ENCODE peak calls at places on chromosomes 12 and 14, in nine cellular contexts. E is fibroblast of the aortic adventitia, D is tibial artery, Z is A673, K is fibroblast of mammary gland, V is heart right ventricle, G is lung, P is cardiac muscle cell, Y is BJ. I is an unnamed sample.

GRCh38 chr12:53324113-53324778 is 2.8 kb upstream of the AAAS start:
- DNase-seq in E (no peak), D (no peak), K (no peak), Y (no peak), P (no peak), V (no peak), Z (peak), G (peak), I (no peak)

GRCh38 chr14:33564774-33565630 is 385.9 kb downstream of the EGLN3 start:
- DNase-seq in K (peak), V (no peak), D (no peak), E (peak), Y (no peak), G (no peak), P (peak), Z (peak), I (peak)

GRCh38 chr14:32010561-32011188 is 66.4 kb upstream of the ARHGAP5 start:
- DNase-seq in V (no peak), G (no peak), Z (no peak), D (no peak), K (peak), P (peak), E (peak), Y (peak), I (no peak)

GRCh38 chr12:124869011-124869665 is 5.5 kb upstream of the SCARB1 start:
- DNase-seq in E (no peak), V (no peak), Y (no peak), Z (no peak), K (no peak), G (no peak), P (no peak), D (peak), I (no peak)

GRCh38 chr14:83974647-83975163 is 1555.2 kb upstream of the FLRT2 start:
- DNase-seq in K (no peak), D (no peak), G (no peak), V (no peak), Z (no peak), Y (no peak), P (no peak), E (no peak), I (no peak)

GRCh38 chr12:127588224-127588623 is 678.7 kb upstream of the TMEM132C start:
- DNase-seq in Y (peak), Z (peak), K (peak), E (peak), D (peak), G (no peak), P (peak), V (no peak), I (no peak)

GRCh38 chr12:38761636-38762342 is 143.6 kb downstream of the CPNE8 start:
- DNase-seq in G (no peak), D (no peak), V (no peak), P (no peak), E (no peak), K (no peak), Z (no peak), Y (no peak), I (no peak)

GRCh38 chr12:53695148-53696138 is 19.6 kb upstream of the ATP5MC2 start:
- DNase-seq in Z (peak), G (no peak), V (no peak), P (peak), E (peak), D (no peak), Y (no peak), K (peak), I (no peak)

GRCh38 chr14:75293920-75294648 is 15.5 kb downstream of the FOS start:
- DNase-seq in G (peak), E (peak), Y (peak), P (peak), Z (peak), V (peak), D (peak), K (peak), I (peak)

GRCh38 chr12:76777765-76778216 is 13.9 kb downstream of the ZDHHC17 start:
- DNase-seq in Y (no peak), V (no peak), P (no peak), Z (no peak), E (no peak), D (no peak), K (no peak), G (no peak), I (no peak)

GRCh38 chr12:3364226-3364625 is 126.8 kb upstream of the PRMT8 start:
- DNase-seq in K (no peak), G (no peak), D (no peak), P (no peak), Y (no peak), E (no peak), Z (no peak), V (no peak), I (no peak)

GRCh38 chr14:50012644-50013043 is 103.7 kb downstream of the VCPKMT start:
- DNase-seq in Y (no peak), K (peak), E (peak), V (no peak), P (no peak), D (no peak), G (no peak), Z (no peak), I (no peak)

GRCh38 chr14:92462568-92462967 is 51.0 kb upstream of the RIN3 start:
- DNase-seq in Z (no peak), P (no peak), G (no peak), Y (no peak), E (no peak), V (no peak), D (no peak), K (no peak), I (no peak)

GRCh38 chr12:132955094-132955932 is 793 bp downstream of the ZNF605 start:
- DNase-seq in D (no peak), Y (no peak), V (peak), E (peak), Z (peak), K (peak), G (peak), P (peak), I (peak)

GRCh38 chr14:104819361-104819771 is 18.5 kb downstream of the ZBTB42 start:
- DNase-seq in Z (no peak), D (peak), K (no peak), G (no peak), Y (no peak), V (no peak), E (no peak), P (no peak), I (no peak)

GRCh38 chr14:104821971-104822608 is 21.2 kb downstream of the ZBTB42 start:
- DNase-seq in K (no peak), D (no peak), G (no peak), E (no peak), P (no peak), V (no peak), Z (no peak), Y (no peak), I (no peak)

GRCh38 chr14:104821229-104821945 is 20.5 kb downstream of the ZBTB42 start:
- DNase-seq in Y (no peak), E (no peak), D (peak), P (no peak), Z (no peak), K (no peak), G (no peak), V (peak), I (no peak)

GRCh38 chr14:104818714-104819161 is 17.8 kb downstream of the ZBTB42 start:
- DNase-seq in D (peak), E (no peak), K (no peak), Z (no peak), V (no peak), G (no peak), Y (no peak), P (no peak), I (no peak)

DNA sequence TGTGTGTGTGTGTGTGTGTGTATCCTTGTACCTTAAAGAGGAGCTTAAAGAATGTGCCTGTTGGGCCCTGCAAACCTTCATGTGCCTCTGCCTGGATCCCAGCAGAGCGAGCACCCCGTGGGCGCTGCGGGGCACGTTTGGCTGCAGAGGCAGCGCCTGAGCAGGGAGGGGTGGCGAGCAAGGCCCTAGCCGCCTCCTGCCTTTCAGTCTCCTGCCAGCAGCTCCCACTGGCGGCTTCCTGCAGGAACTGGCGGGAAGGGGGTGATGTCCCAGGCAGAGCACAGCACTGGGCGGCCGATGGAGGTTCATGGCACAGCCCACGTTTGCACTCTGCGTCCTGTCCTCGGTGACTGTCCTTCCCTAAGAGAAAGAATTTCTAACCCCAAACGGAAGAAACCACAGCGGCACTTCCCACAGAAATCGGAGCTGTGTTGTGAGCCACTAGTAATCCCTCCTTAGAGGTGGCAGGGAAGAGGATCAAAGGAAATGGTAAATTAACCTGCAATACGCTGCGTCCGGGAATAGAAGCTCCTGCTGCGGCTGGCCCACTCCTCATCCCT is 19.8 kb downstream of the ZBTB42 start:
- DNase-seq in G (peak), Y (no peak), E (peak), K (peak), V (peak), D (peak), Z (peak), P (peak), I (no peak)
- TF ChIP-seq CTCF in G (peak), Y (peak), E (peak), K (peak), V (peak), D (peak), Z (peak), P (peak), I (no peak)

GRCh38 chr12:55940065-55940732 is 9.2 kb downstream of the DGKA start:
- DNase-seq in K (peak), G (peak), P (peak), Y (no peak), D (peak), E (peak), Z (peak), V (peak), I (peak)
- H3K4me3 ChIP-seq in K (no peak), G (no peak), P (no peak), Y (no peak), D (peak), E (no peak), Z (no peak), V (no peak), I (peak)

DNA sequence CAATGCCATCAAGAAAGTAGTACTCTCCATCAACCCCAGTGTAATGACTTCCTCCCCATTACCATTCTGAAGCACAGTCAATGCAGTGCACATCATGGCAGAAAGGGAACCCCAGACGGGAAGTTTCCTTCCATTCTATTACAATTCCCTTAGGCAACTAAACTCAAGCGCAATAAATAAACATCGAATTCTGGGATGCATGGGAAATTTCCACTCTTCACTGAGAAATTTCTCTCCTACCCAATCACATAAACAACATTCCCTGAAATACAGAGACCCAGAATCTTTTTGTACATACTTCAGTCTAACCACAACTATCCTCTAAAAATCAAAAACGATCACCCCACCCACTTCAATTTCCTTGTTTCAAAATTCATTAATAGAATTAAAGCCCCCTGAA is 20.0 kb downstream of the SARNP start:
- DNase-seq in P (no peak), K (no peak), E (no peak), G (no peak), Z (no peak), Y (no peak), D (no peak), V (no peak), I (no peak)
- TF ChIP-seq CTCF in P (no peak), K (no peak), E (no peak), G (no peak), Z (no peak), Y (no peak), D (no peak), V (no peak), I (no peak)

GRCh38 chr12:104546575-104546974 is 89.8 kb downstream of the CHST11 start:
- DNase-seq in Y (no peak), D (peak), V (no peak), G (peak), K (no peak), E (no peak), P (no peak), Z (no peak), I (no peak)
- H3K4me3 ChIP-seq in Y (no peak), D (no peak), V (no peak), G (no peak), K (no peak), E (no peak), P (no peak), Z (no peak), I (no peak)

GRCh38 chr12:70839544-70839943 is 81.0 kb downstream of the PTPRR start:
- DNase-seq in D (no peak), P (no peak), K (no peak), G (no peak), V (no peak), Y (no peak), E (no peak), Z (no peak), I (no peak)
- TF ChIP-seq CTCF in D (no peak), P (no peak), K (no peak), G (no peak), V (no peak), Y (no peak), E (no peak), Z (no peak), I (peak)

GRCh38 chr12:6548556-6549378 is 7.1 kb downstream of the IFFO1 start:
- DNase-seq in V (no peak), G (no peak), D (no peak), P (peak), Y (no peak), Z (no peak), E (peak), K (peak), I (no peak)

GRCh38 chr12:6551063-6551461 is 4.8 kb downstream of the IFFO1 start:
- DNase-seq in G (no peak), P (no peak), K (no peak), Y (no peak), V (peak), E (peak), Z (no peak), D (peak), I (no peak)

GRCh38 chr12:6550294-6551062 is 5.4 kb downstream of the IFFO1 start:
- DNase-seq in Z (no peak), K (no peak), D (no peak), P (no peak), E (no peak), Y (no peak), G (no peak), V (no peak), I (no peak)

GRCh38 chr12:6547987-6548386 is 7.9 kb downstream of the IFFO1 start:
- DNase-seq in Z (no peak), K (peak), G (no peak), Y (no peak), P (peak), V (peak), D (no peak), E (peak), I (no peak)

GRCh38 chr12:6549379-6550151 is 6.3 kb downstream of the IFFO1 start:
- DNase-seq in Z (no peak), D (no peak), K (no peak), Y (no peak), P (no peak), G (no peak), E (no peak), V (no peak), I (no peak)
- H3K4me3 ChIP-seq in Z (no peak), D (no peak), K (no peak), Y (no peak), P (no peak), G (no peak), E (peak), V (no peak), I (no peak)

GRCh38 chr12:92432724-92433281 is 270.0 kb upstream of the PLEKHG7 start:
- DNase-seq in G (no peak), Y (no peak), V (no peak), E (no peak), Z (peak), K (no peak), P (no peak), D (no peak), I (no peak)

GRCh38 chr12:92436847-92437246 is 265.9 kb upstream of the PLEKHG7 start:
- DNase-seq in G (no peak), Z (no peak), Y (no peak), K (no peak), P (no peak), D (no peak), E (peak), V (no peak), I (no peak)

GRCh38 chr12:92426346-92426745 is 276.4 kb upstream of the PLEKHG7 start:
- DNase-seq in Y (no peak), D (no peak), P (no peak), V (no peak), K (no peak), G (no peak), E (no peak), Z (no peak), I (no peak)

GRCh38 chr12:92434607-92435025 is 268.2 kb upstream of the PLEKHG7 start:
- DNase-seq in Y (no peak), D (no peak), Z (no peak), P (no peak), G (no peak), V (no peak), E (no peak), K (no peak), I (no peak)

GRCh38 chr12:92431146-92431545 is 271.6 kb upstream of the PLEKHG7 start:
- DNase-seq in Z (no peak), P (no peak), Y (no peak), E (no peak), G (no peak), K (no peak), V (no peak), D (no peak), I (no peak)
- TF ChIP-seq CTCF in Z (no peak), P (no peak), Y (no peak), E (no peak), G (no peak), K (no peak), V (no peak), D (no peak), I (no peak)

GRCh38 chr14:56374421-56374820 is 205.2 kb upstream of the TMEM260 start:
- DNase-seq in D (no peak), V (no peak), K (peak), Z (no peak), Y (no peak), E (peak), G (no peak), P (peak), I (no peak)

GRCh38 chr14:56379956-56380355 is 199.6 kb upstream of the TMEM260 start:
- DNase-seq in Z (no peak), K (peak), Y (no peak), D (peak), E (peak), V (no peak), P (peak), G (no peak), I (no peak)

GRCh38 chr14:56378474-56378873 is 201.1 kb upstream of the TMEM260 start:
- DNase-seq in P (peak), K (peak), Y (peak), V (no peak), G (no peak), E (peak), D (peak), Z (no peak), I (no peak)

GRCh38 chr14:56378046-56378445 is 201.6 kb upstream of the TMEM260 start:
- DNase-seq in D (no peak), V (no peak), E (no peak), G (no peak), K (peak), Z (no peak), P (no peak), Y (no peak), I (no peak)
- H3K4me3 ChIP-seq in D (peak), V (no peak), E (no peak), G (no peak), K (no peak), Z (no peak), P (no peak), Y (no peak), I (no peak)

GRCh38 chr12:7907009-7907408 is 29.0 kb downstream of the SLC2A3 start:
- DNase-seq in Z (peak), K (peak), Y (no peak), G (no peak), P (peak), D (no peak), E (peak), V (peak), I (peak)
- TF ChIP-seq CTCF in Z (peak), K (peak), Y (peak), G (no peak), P (peak), D (no peak), E (peak), V (no peak), I (peak)